ENCODE peak calls at places on chromosomes 7 and 10, in nine cellular contexts. One of them, this sample, is unnamed.

GRCh38 chr7:118311121-118311803 is 86.8 kb downstream of the ANKRD7 start:
- DNase-seq in natural killer cell: no peak
- DNase-seq in fibroblast of lung: peak; percentile 70
- DNase-seq in GM23338: no peak
- DNase-seq in adrenal gland: no peak
- DNase-seq in GM13976: no peak
- DNase-seq in CD4-positive, alpha-beta T cell: no peak
- DNase-seq in AG09319: no peak
- DNase-seq in H1: no peak
- DNase-seq in this sample: no peak

GRCh38 chr10:32109603-32110002 is 53.4 kb upstream of the KIF5B start:
- DNase-seq in natural killer cell: no peak
- DNase-seq in fibroblast of lung: no peak
- DNase-seq in GM23338: peak; percentile 51
- DNase-seq in adrenal gland: no peak
- DNase-seq in GM13976: no peak
- DNase-seq in CD4-positive, alpha-beta T cell: no peak
- DNase-seq in AG09319: no peak
- DNase-seq in H1: no peak
- DNase-seq in this sample: no peak

GRCh38 chr7:36408589-36408988 is 18.9 kb downstream of the ANLN start:
- DNase-seq in natural killer cell: no peak
- DNase-seq in fibroblast of lung: no peak
- DNase-seq in GM23338: no peak
- DNase-seq in adrenal gland: no peak
- DNase-seq in GM13976: no peak
- DNase-seq in CD4-positive, alpha-beta T cell: no peak
- DNase-seq in AG09319: no peak
- DNase-seq in H1: no peak
- DNase-seq in this sample: no peak

GRCh38 chr7:28354601-28355062 is 57.7 kb upstream of the CREB5 start:
- DNase-seq in natural killer cell: no peak
- DNase-seq in fibroblast of lung: peak; percentile 98
- DNase-seq in GM23338: peak; percentile 17
- DNase-seq in adrenal gland: no peak
- DNase-seq in GM13976: no peak
- DNase-seq in CD4-positive, alpha-beta T cell: no peak
- DNase-seq in AG09319: peak; percentile 80
- DNase-seq in H1: no peak
- DNase-seq in this sample: no peak

GRCh38 chr7:30260246-30260768 is 24.1 kb upstream of the ZNRF2 start:
- DNase-seq in natural killer cell: no peak
- DNase-seq in fibroblast of lung: no peak
- DNase-seq in GM23338: no peak
- DNase-seq in adrenal gland: no peak
- DNase-seq in GM13976: no peak
- DNase-seq in CD4-positive, alpha-beta T cell: no peak
- DNase-seq in AG09319: no peak
- DNase-seq in H1: no peak
- DNase-seq in this sample: no peak

GRCh38 chr7:37201003-37201875 is 247.4 kb downstream of the ELMO1 start:
- DNase-seq in natural killer cell: peak; percentile 38
- DNase-seq in fibroblast of lung: peak; percentile 60
- DNase-seq in GM23338: peak; percentile 90
- DNase-seq in adrenal gland: peak; percentile 79
- DNase-seq in GM13976: peak; percentile 65
- DNase-seq in CD4-positive, alpha-beta T cell: peak; percentile 33
- DNase-seq in AG09319: peak; percentile 46
- DNase-seq in H1: no peak
- DNase-seq in this sample: peak; percentile 70

GRCh38 chr7:133674079-133674478 is 421.2 kb downstream of the EXOC4 start:
- DNase-seq in natural killer cell: no peak
- DNase-seq in fibroblast of lung: no peak
- DNase-seq in GM23338: no peak
- DNase-seq in adrenal gland: no peak
- DNase-seq in GM13976: no peak
- DNase-seq in CD4-positive, alpha-beta T cell: no peak
- DNase-seq in AG09319: no peak
- DNase-seq in H1: no peak
- DNase-seq in this sample: no peak

GRCh38 chr10:80253266-80253962 is 36.0 kb downstream of the MAT1A start:
- DNase-seq in natural killer cell: no peak
- DNase-seq in fibroblast of lung: no peak
- DNase-seq in GM23338: no peak
- DNase-seq in adrenal gland: no peak
- DNase-seq in GM13976: peak; percentile 21
- DNase-seq in CD4-positive, alpha-beta T cell: no peak
- DNase-seq in AG09319: no peak
- DNase-seq in H1: no peak
- DNase-seq in this sample: no peak

GRCh38 chr10:124074471-124075109 is 18.8 kb downstream of the CHST15 start:
- DNase-seq in natural killer cell: no peak
- DNase-seq in fibroblast of lung: no peak
- DNase-seq in GM23338: no peak
- DNase-seq in adrenal gland: no peak
- DNase-seq in GM13976: no peak
- DNase-seq in CD4-positive, alpha-beta T cell: no peak
- DNase-seq in AG09319: no peak
- DNase-seq in H1: no peak
- DNase-seq in this sample: no peak

GRCh38 chr10:15155978-15156377 is 12.5 kb downstream of the NMT2 start:
- DNase-seq in natural killer cell: no peak
- DNase-seq in fibroblast of lung: no peak
- DNase-seq in GM23338: no peak
- DNase-seq in adrenal gland: no peak
- DNase-seq in GM13976: no peak
- DNase-seq in CD4-positive, alpha-beta T cell: no peak
- DNase-seq in AG09319: no peak
- DNase-seq in H1: no peak
- DNase-seq in this sample: no peak

GRCh38 chr7:133024604-133025003 is 57.3 kb downstream of the CHCHD3 start:
- DNase-seq in natural killer cell: no peak
- DNase-seq in fibroblast of lung: no peak
- DNase-seq in GM23338: no peak
- DNase-seq in adrenal gland: no peak
- DNase-seq in GM13976: no peak
- DNase-seq in CD4-positive, alpha-beta T cell: no peak
- DNase-seq in AG09319: no peak
- DNase-seq in H1: no peak
- DNase-seq in this sample: no peak

GRCh38 chr7:52669031-52669430 is 366.4 kb upstream of the POM121L12 start:
- DNase-seq in natural killer cell: no peak
- DNase-seq in fibroblast of lung: no peak
- DNase-seq in GM23338: no peak
- DNase-seq in adrenal gland: no peak
- DNase-seq in GM13976: no peak
- DNase-seq in CD4-positive, alpha-beta T cell: no peak
- DNase-seq in AG09319: no peak
- DNase-seq in H1: no peak
- DNase-seq in this sample: no peak

GRCh38 chr10:34739915-34740314 is 75.2 kb downstream of the PARD3 start:
- DNase-seq in natural killer cell: no peak
- DNase-seq in fibroblast of lung: peak; percentile 92
- DNase-seq in GM23338: peak; percentile 96
- DNase-seq in adrenal gland: peak; percentile 57
- DNase-seq in GM13976: no peak
- DNase-seq in CD4-positive, alpha-beta T cell: no peak
- DNase-seq in AG09319: peak; percentile 48
- DNase-seq in H1: peak; percentile 58
- DNase-seq in this sample: peak; percentile 20

GRCh38 chr7:107021600-107021999 is 22.9 kb upstream of the PRKAR2B start:
- DNase-seq in natural killer cell: no peak
- DNase-seq in fibroblast of lung: no peak
- DNase-seq in GM23338: no peak
- DNase-seq in adrenal gland: no peak
- DNase-seq in GM13976: no peak
- DNase-seq in CD4-positive, alpha-beta T cell: no peak
- DNase-seq in AG09319: no peak
- DNase-seq in H1: no peak
- DNase-seq in this sample: no peak

GRCh38 chr7:29156798-29157461 is 10.6 kb upstream of the CPVL start:
- DNase-seq in natural killer cell: no peak
- DNase-seq in fibroblast of lung: no peak
- DNase-seq in GM23338: peak; percentile 36
- DNase-seq in adrenal gland: no peak
- DNase-seq in GM13976: no peak
- DNase-seq in CD4-positive, alpha-beta T cell: no peak
- DNase-seq in AG09319: no peak
- DNase-seq in H1: no peak
- DNase-seq in this sample: no peak

DNA sequence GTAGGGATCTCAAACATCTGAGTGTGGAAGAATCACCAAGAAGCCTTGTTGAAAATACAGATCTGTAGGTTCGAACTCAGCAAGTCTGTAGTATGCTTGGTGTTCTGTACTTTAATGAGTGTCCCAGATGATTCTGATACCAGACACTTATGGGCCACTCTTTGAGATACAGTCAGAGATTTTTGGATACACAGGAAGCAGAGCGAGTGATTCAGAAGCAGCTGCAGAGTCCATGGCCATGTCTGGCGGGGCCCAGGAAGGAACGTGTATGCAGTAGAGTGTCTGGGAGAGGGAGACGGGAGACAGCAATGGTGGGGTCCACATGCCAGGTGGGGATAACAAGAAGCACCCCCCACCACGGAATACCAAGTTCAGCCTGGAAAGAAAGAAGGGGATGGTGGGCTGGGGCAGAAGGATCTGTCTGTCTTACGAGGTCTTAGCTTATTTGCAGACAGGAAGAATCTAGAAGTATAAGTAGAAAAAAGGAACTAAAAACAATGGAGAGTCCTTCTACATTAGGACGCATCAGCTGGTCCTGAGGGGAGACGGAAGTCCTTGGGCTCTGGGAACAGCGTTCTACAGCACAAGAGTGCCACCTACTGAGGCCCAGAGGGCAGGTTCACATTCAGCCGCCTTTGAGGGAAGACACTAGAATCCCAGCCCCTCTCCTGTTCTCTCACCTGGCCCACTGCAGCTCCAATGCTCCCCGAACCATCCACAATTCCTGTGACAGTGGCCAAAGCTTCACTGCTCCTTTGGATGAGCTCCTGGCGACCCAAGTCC is 55.4 kb downstream of the SLC37A3 start:
- DNase-seq in natural killer cell: no peak
- DNase-seq in fibroblast of lung: peak; percentile 18
- DNase-seq in GM23338: peak; percentile 80
- DNase-seq in adrenal gland: peak; percentile 35
- DNase-seq in GM13976: no peak
- DNase-seq in CD4-positive, alpha-beta T cell: no peak
- DNase-seq in AG09319: no peak
- DNase-seq in H1: no peak
- DNase-seq in this sample: peak; percentile 15
- TF ChIP-seq CTCF in natural killer cell: no peak
- TF ChIP-seq CTCF in fibroblast of lung: peak; percentile 43
- TF ChIP-seq CTCF in GM23338: peak; percentile 64
- TF ChIP-seq CTCF in adrenal gland: peak; percentile 19
- TF ChIP-seq CTCF in GM13976: peak; percentile 29
- TF ChIP-seq CTCF in CD4-positive, alpha-beta T cell: no peak
- TF ChIP-seq CTCF in AG09319: peak; percentile 26
- TF ChIP-seq CTCF in H1: peak; percentile 88
- TF ChIP-seq CTCF in this sample: peak; percentile 62

DNA sequence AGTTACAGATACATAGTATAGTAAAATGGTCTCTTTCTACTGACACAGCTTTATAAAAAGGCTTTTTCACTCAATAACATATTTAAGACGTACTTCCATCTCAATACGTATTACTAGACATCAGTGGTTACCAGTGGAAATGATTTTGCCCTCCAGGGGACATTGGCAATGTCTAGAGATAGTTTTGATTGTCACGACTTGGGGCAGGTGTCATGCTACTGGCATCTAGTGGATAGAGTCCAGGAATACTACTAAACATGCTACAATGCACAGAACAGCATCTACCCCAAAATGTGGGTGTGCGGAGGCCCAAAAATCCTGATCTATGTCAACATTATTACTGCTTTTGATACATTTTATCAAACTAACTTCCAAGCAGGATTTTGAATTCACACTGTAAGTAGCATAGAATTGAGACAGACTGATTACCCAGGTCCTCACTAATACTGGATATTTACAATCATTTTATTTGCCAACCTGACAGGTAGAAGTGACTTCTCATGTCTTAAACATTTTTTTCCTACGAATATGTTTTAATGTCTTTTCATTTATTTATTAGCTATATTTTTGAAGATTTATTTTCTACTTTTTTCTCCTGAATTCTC is 53.8 kb downstream of the HGF start:
- DNase-seq in natural killer cell: no peak
- DNase-seq in fibroblast of lung: peak; percentile 53
- DNase-seq in GM23338: peak; percentile 15
- DNase-seq in adrenal gland: no peak
- DNase-seq in GM13976: no peak
- DNase-seq in CD4-positive, alpha-beta T cell: no peak
- DNase-seq in AG09319: no peak
- DNase-seq in H1: no peak
- DNase-seq in this sample: no peak
- TF ChIP-seq CTCF in natural killer cell: no peak
- TF ChIP-seq CTCF in fibroblast of lung: peak; percentile 37
- TF ChIP-seq CTCF in GM23338: peak; percentile 31
- TF ChIP-seq CTCF in adrenal gland: no peak
- TF ChIP-seq CTCF in GM13976: no peak
- TF ChIP-seq CTCF in CD4-positive, alpha-beta T cell: no peak
- TF ChIP-seq CTCF in AG09319: peak; percentile 25
- TF ChIP-seq CTCF in H1: peak; percentile 36
- TF ChIP-seq CTCF in this sample: no peak

GRCh38 chr7:124651136-124651535 is 114.5 kb downstream of the GPR37 start:
- DNase-seq in natural killer cell: no peak
- DNase-seq in fibroblast of lung: no peak
- DNase-seq in GM23338: no peak
- DNase-seq in adrenal gland: no peak
- DNase-seq in GM13976: no peak
- DNase-seq in CD4-positive, alpha-beta T cell: no peak
- DNase-seq in AG09319: no peak
- DNase-seq in H1: no peak
- DNase-seq in this sample: no peak

GRCh38 chr7:124649397-124650029 is 116.1 kb downstream of the GPR37 start:
- DNase-seq in natural killer cell: no peak
- DNase-seq in fibroblast of lung: no peak
- DNase-seq in GM23338: no peak
- DNase-seq in adrenal gland: no peak
- DNase-seq in GM13976: no peak
- DNase-seq in CD4-positive, alpha-beta T cell: no peak
- DNase-seq in AG09319: no peak
- DNase-seq in H1: no peak
- DNase-seq in this sample: no peak

GRCh38 chr7:124643196-124643850 is 122.3 kb downstream of the GPR37 start:
- DNase-seq in natural killer cell: no peak
- DNase-seq in fibroblast of lung: no peak
- DNase-seq in GM23338: no peak
- DNase-seq in adrenal gland: no peak
- DNase-seq in GM13976: no peak
- DNase-seq in CD4-positive, alpha-beta T cell: no peak
- DNase-seq in AG09319: no peak
- DNase-seq in H1: no peak
- DNase-seq in this sample: no peak

GRCh38 chr7:124645704-124646103 is 119.9 kb downstream of the GPR37 start:
- DNase-seq in natural killer cell: no peak
- DNase-seq in fibroblast of lung: no peak
- DNase-seq in GM23338: peak; percentile 39
- DNase-seq in adrenal gland: no peak
- DNase-seq in GM13976: no peak
- DNase-seq in CD4-positive, alpha-beta T cell: no peak
- DNase-seq in AG09319: no peak
- DNase-seq in H1: no peak
- DNase-seq in this sample: no peak
- TF ChIP-seq CTCF in natural killer cell: no peak
- TF ChIP-seq CTCF in fibroblast of lung: no peak
- TF ChIP-seq CTCF in GM23338: peak; percentile 32
- TF ChIP-seq CTCF in adrenal gland: no peak
- TF ChIP-seq CTCF in GM13976: no peak
- TF ChIP-seq CTCF in CD4-positive, alpha-beta T cell: no peak
- TF ChIP-seq CTCF in AG09319: no peak
- TF ChIP-seq CTCF in H1: no peak
- TF ChIP-seq CTCF in this sample: no peak

GRCh38 chr7:18315241-18315640 is 180.3 kb upstream of the HDAC9 start:
- DNase-seq in natural killer cell: no peak
- DNase-seq in fibroblast of lung: no peak
- DNase-seq in GM23338: no peak
- DNase-seq in adrenal gland: no peak
- DNase-seq in GM13976: no peak
- DNase-seq in CD4-positive, alpha-beta T cell: no peak
- DNase-seq in AG09319: no peak
- DNase-seq in H1: no peak
- DNase-seq in this sample: no peak
- TF ChIP-seq CTCF in natural killer cell: no peak
- TF ChIP-seq CTCF in fibroblast of lung: no peak
- TF ChIP-seq CTCF in GM23338: no peak
- TF ChIP-seq CTCF in adrenal gland: no peak
- TF ChIP-seq CTCF in GM13976: no peak
- TF ChIP-seq CTCF in CD4-positive, alpha-beta T cell: no peak
- TF ChIP-seq CTCF in AG09319: no peak
- TF ChIP-seq CTCF in H1: no peak
- TF ChIP-seq CTCF in this sample: no peak